ENCODE peak calls at places on chromosomes 13 and 19, in seven cellular contexts. O is heart left ventricle, Z is stomach, E is neuronal stem cell, C is WERI-Rb-1, X is neural progenitor cell, U is GM23338. Y is an unnamed sample. For H3K36me3, the result is how much of the 10 kb centered on the place peaks cover.

GRCh38 chr19:17454579-17454978 is 6.1 kb upstream of the TMEM221 start:
- DNase-seq in O (no peak), Z (no peak), E (no peak), C (peak), X (peak), U (peak), Y (no peak)

GRCh38 chr13:24075137-24075975 is 85.2 kb upstream of the SPATA13 start:
- DNase-seq in O (no peak), Z (no peak), E (no peak), C (no peak), X (no peak), U (no peak), Y (peak)

GRCh38 chr13:76792680-76793334 is 93.4 kb downstream of the KCTD12 start:
- DNase-seq in O (peak), Z (no peak), E (no peak), C (no peak), X (no peak), U (no peak), Y (peak)

GRCh38 chr13:23407996-23408395 is 25.5 kb downstream of the SACS start:
- DNase-seq in O (no peak), Z (no peak), E (no peak), C (no peak), X (no peak), U (no peak), Y (no peak)

GRCh38 chr19:54164369-54165068 is 5.0 kb upstream of the LENG1 start:
- DNase-seq in O (peak), Z (peak), E (no peak), C (no peak), X (peak), U (peak), Y (peak)

GRCh38 chr19:873084-874019 is 13.9 kb downstream of the CFD start:
- DNase-seq in O (no peak), Z (no peak), E (no peak), C (peak), X (peak), U (peak), Y (peak)

GRCh38 chr19:55590621-55591020 is 8.7 kb downstream of the FIZ1 start:
- DNase-seq in O (no peak), Z (no peak), E (no peak), C (no peak), X (peak), U (peak), Y (peak)

GRCh38 chr13:26473571-26474230 is 83.8 kb upstream of the WASF3 start:
- DNase-seq in O (no peak), Z (no peak), E (no peak), C (no peak), X (no peak), U (no peak), Y (no peak)

GRCh38 chr19:56810260-56810659 is 30.3 kb downstream of the PEG3 start:
- DNase-seq in O (no peak), Z (no peak), E (no peak), C (no peak), X (no peak), U (no peak), Y (no peak)

GRCh38 chr19:56811480-56811879 is 29.0 kb downstream of the PEG3 start:
- DNase-seq in O (no peak), Z (no peak), E (no peak), C (no peak), X (no peak), U (no peak), Y (no peak)

GRCh38 chr19:56814656-56815055 is 25.9 kb downstream of the PEG3 start:
- DNase-seq in O (no peak), Z (no peak), E (no peak), C (no peak), X (no peak), U (no peak), Y (no peak)

GRCh38 chr19:56808717-56809392 is 31.7 kb downstream of the PEG3 start:
- DNase-seq in O (no peak), Z (no peak), E (no peak), C (no peak), X (no peak), U (no peak), Y (no peak)

GRCh38 chr19:56813531-56813930 is 27.0 kb downstream of the PEG3 start:
- DNase-seq in O (no peak), Z (no peak), E (no peak), C (no peak), X (no peak), U (no peak), Y (no peak)
- H3K36me3 ChIP-seq in O (under half), Z (under half), E (under half), C (under half), X (under half), U (under half), Y (under half)

DNA sequence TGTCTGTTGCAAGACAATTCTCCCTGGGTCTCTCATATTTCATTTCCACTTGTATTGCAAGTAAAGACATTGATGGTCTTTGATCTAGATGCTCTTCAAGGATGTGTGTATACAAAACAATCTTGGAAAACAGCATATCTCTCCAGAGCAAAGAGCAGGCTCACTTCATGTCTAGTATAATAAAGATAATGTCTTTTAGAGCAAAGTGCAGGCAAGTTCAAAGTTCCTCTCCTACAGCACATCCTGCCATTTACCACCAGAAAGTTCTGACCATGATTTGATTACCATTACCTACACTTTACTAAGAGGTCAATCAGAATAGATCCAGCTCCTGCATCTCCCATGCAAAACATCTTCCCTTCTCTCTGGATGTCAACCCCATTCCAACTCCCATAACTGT is 162.7 kb downstream of the DIAPH3 start:
- DNase-seq in O (no peak), Z (no peak), E (no peak), C (no peak), X (no peak), U (no peak), Y (peak)
- H3K36me3 ChIP-seq in O (under half), Z (under half), E (under half), C (under half), X (under half), U (under half), Y (under half)

GRCh38 chr13:79369226-79369625 is 36.8 kb downstream of the RBM26 start:
- DNase-seq in O (no peak), Z (no peak), E (no peak), C (no peak), X (no peak), U (no peak), Y (no peak)
- H3K36me3 ChIP-seq in O (under half), Z (half or more), E (under half), C (under half), X (half or more), U (under half), Y (under half)

GRCh38 chr19:13959962-13960862 is 7.9 kb downstream of the DCAF15 start:
- DNase-seq in O (no peak), Z (no peak), E (no peak), C (peak), X (peak), U (peak), Y (no peak)
- H3K36me3 ChIP-seq in O (under half), Z (half or more), E (half or more), C (half or more), X (under half), U (under half), Y (under half)

GRCh38 chr13:113527272-113527958 is 36.9 kb upstream of the DCUN1D2 start:
- DNase-seq in O (no peak), Z (peak), E (no peak), C (peak), X (no peak), U (no peak), Y (no peak)

GRCh38 chr13:113531041-113531873 is 40.7 kb upstream of the DCUN1D2 start:
- DNase-seq in O (no peak), Z (no peak), E (no peak), C (no peak), X (no peak), U (no peak), Y (no peak)

GRCh38 chr13:113528101-113528797 is 37.7 kb upstream of the DCUN1D2 start:
- DNase-seq in O (no peak), Z (peak), E (no peak), C (peak), X (no peak), U (no peak), Y (no peak)

GRCh38 chr13:113526466-113527220 is 36.1 kb upstream of the DCUN1D2 start:
- DNase-seq in O (no peak), Z (peak), E (no peak), C (peak), X (no peak), U (no peak), Y (peak)

GRCh38 chr13:113528798-113529180 is 38.3 kb upstream of the DCUN1D2 start:
- DNase-seq in O (no peak), Z (no peak), E (no peak), C (peak), X (no peak), U (no peak), Y (no peak)
- H3K36me3 ChIP-seq in O (under half), Z (half or more), E (under half), C (half or more), X (under half), U (under half), Y (under half)

DNA sequence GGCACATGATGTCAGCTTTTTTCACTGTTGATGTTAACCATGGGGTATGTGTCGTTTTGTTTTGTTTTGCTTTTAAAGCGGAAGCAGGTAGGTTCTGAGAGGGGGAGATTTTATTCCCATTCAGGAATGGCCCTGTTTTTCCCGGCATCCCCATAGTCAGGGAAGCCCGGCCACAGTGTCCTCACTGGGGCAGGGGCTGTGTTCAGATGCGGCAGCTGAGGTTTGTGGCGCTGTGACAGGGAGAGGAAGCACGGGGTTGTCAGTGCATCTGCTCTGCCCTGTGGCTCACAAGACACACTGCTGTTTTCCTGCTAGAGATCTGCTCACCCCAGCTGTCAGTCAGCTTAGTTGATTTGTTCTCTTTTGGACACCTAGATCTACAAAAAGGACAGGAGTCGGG is 27.6 kb downstream of the ANKRD27 start:
- DNase-seq in O (no peak), Z (no peak), E (no peak), C (no peak), X (no peak), U (no peak), Y (no peak)
- H3K36me3 ChIP-seq in O (under half), Z (half or more), E (under half), C (under half), X (under half), U (under half), Y (under half)

GRCh38 chr19:11780431-11781020 is 13.7 kb downstream of the ZNF441 start:
- DNase-seq in O (no peak), Z (no peak), E (no peak), C (no peak), X (no peak), U (no peak), Y (no peak)
- H3K36me3 ChIP-seq in O (under half), Z (half or more), E (under half), C (half or more), X (under half), U (under half), Y (under half)